ENCODE peak calls at places on chromosome 18, in eight cellular contexts. L is left ventricle myocardium inferior, O is GM23248, W is foreskin keratinocyte, U is pancreas, K is H1, N is H9, Y is mesenchymal stem cell. V is an unnamed sample.

GRCh38 chr18:59917422-59917821 is 17.6 kb downstream of the PMAIP1 start:
- DNase-seq in L (no peak), U (no peak), Y (peak), K (peak), W (no peak), O (peak), N (no peak), V (no peak)

GRCh38 chr18:29147944-29148343 is 971.0 kb upstream of the CDH2 start:
- DNase-seq in L (no peak), N (peak), O (peak), K (no peak), W (peak), U (no peak), Y (peak), V (no peak)

GRCh38 chr18:59467497-59467896 is 108.4 kb upstream of the LMAN1 start:
- DNase-seq in N (no peak), U (no peak), Y (no peak), K (no peak), L (no peak), O (no peak), W (no peak), V (no peak)

GRCh38 chr18:80246656-80247402 is 485 bp downstream of the PARD6G start:
- DNase-seq in Y (peak), N (peak), O (peak), L (no peak), W (no peak), U (peak), K (peak), V (peak)

GRCh38 chr18:75244336-75244735 is 33.7 kb downstream of the TSHZ1 start:
- DNase-seq in O (no peak), N (peak), L (no peak), W (no peak), Y (no peak), K (peak), U (no peak), V (no peak)

GRCh38 chr18:33839452-33840225 is 261.6 kb downstream of the ASXL3 start:
- DNase-seq in U (peak), N (no peak), L (no peak), W (no peak), Y (peak), O (peak), K (no peak), V (no peak)

GRCh38 chr18:36405611-36406010 is 108.1 kb downstream of the FHOD3 start:
- DNase-seq in N (no peak), K (no peak), Y (no peak), W (no peak), U (no peak), O (no peak), L (no peak), V (no peak)

GRCh38 chr18:55124078-55124477 is 164.8 kb upstream of the CCDC68 start:
- DNase-seq in W (no peak), U (no peak), O (peak), Y (peak), K (no peak), L (no peak), N (no peak), V (no peak)

GRCh38 chr18:26133652-26134051 is at the start of gene PSMA8:
- DNase-seq in L (peak), Y (no peak), K (peak), N (peak), U (peak), W (no peak), O (no peak), V (no peak)

GRCh38 chr18:9101730-9102390 is 639 bp upstream of the NDUFV2 start:
- DNase-seq in U (no peak), N (no peak), L (no peak), Y (peak), W (no peak), O (peak), K (no peak), V (no peak)

GRCh38 chr18:36467614-36468013 is 170.1 kb downstream of the FHOD3 start:
- DNase-seq in L (no peak), K (no peak), Y (no peak), N (no peak), W (no peak), U (no peak), O (no peak), V (no peak)

GRCh38 chr18:74291771-74292540 is at the start of gene CYB5A:
- DNase-seq in W (peak), K (peak), N (peak), O (peak), Y (peak), U (peak), L (peak), V (peak)

GRCh38 chr18:59820663-59821062 is 79.1 kb upstream of the PMAIP1 start:
- DNase-seq in Y (no peak), O (peak), W (no peak), U (no peak), N (no peak), L (no peak), K (no peak), V (no peak)

GRCh38 chr18:24461996-24462395 is 1.6 kb downstream of the HRH4 start:
- DNase-seq in W (no peak), O (no peak), Y (no peak), N (no peak), K (no peak), U (no peak), L (no peak), V (no peak)

GRCh38 chr18:49892148-49892924 is 79.0 kb upstream of the ACAA2 start:
- DNase-seq in Y (peak), U (no peak), K (no peak), O (no peak), L (no peak), W (peak), N (no peak), V (no peak)

GRCh38 chr18:3688682-3689081 is 238.7 kb downstream of the TGIF1 start:
- DNase-seq in K (no peak), U (no peak), N (peak), L (no peak), O (peak), W (peak), Y (peak), V (no peak)

GRCh38 chr18:25168011-25168410 is 184.0 kb downstream of the ZNF521 start:
- DNase-seq in N (peak), W (no peak), K (no peak), O (no peak), U (no peak), L (no peak), Y (no peak), V (no peak)

GRCh38 chr18:2302628-2303516 is 268.4 kb downstream of the METTL4 start:
- DNase-seq in O (peak), L (no peak), N (no peak), W (peak), U (no peak), Y (no peak), K (no peak), V (no peak)

GRCh38 chr18:22169011-22169888 is at the start of gene GATA6:
- DNase-seq in O (peak), W (peak), K (peak), Y (peak), N (peak), L (peak), U (peak), V (no peak)

GRCh38 chr18:6543330-6543908 is 128.7 kb upstream of the L3MBTL4 start:
- DNase-seq in O (peak), L (no peak), U (no peak), N (no peak), Y (peak), K (no peak), W (no peak), V (no peak)

GRCh38 chr18:61471832-61472406 is 138.7 kb downstream of the CDH20 start:
- DNase-seq in W (no peak), K (no peak), L (no peak), Y (no peak), U (no peak), O (no peak), N (no peak), V (no peak)

GRCh38 chr18:79393181-79393598 is 2.5 kb upstream of the NFATC1 start:
- DNase-seq in U (no peak), N (no peak), L (no peak), K (no peak), Y (peak), O (peak), W (no peak), V (no peak)

GRCh38 chr18:13103366-13103765 is 112.2 kb downstream of the CEP192 start:
- DNase-seq in U (no peak), Y (no peak), K (no peak), O (peak), N (no peak), W (no peak), L (no peak), V (no peak)

GRCh38 chr18:37294951-37295350 is 270.6 kb downstream of the CELF4 start:
- DNase-seq in K (peak), W (no peak), N (peak), O (peak), U (no peak), Y (peak), L (no peak), V (no peak)

GRCh38 chr18:68150976-68151375 is 563.9 kb downstream of the TMX3 start:
- DNase-seq in K (no peak), L (no peak), Y (peak), U (no peak), W (no peak), O (no peak), N (no peak), V (no peak)

GRCh38 chr18:30358545-30358944 is 684.0 kb downstream of the DSC3 start:
- DNase-seq in L (no peak), N (no peak), Y (peak), U (no peak), K (no peak), W (peak), O (peak), V (no peak)

GRCh38 chr18:34773378-34773777 is 63.3 kb downstream of the DTNA start:
- DNase-seq in Y (peak), U (no peak), K (no peak), N (no peak), L (no peak), W (peak), O (peak), V (no peak)

GRCh38 chr18:60555629-60556028 is 183.1 kb upstream of the MC4R start:
- DNase-seq in O (peak), Y (no peak), W (no peak), K (no peak), L (no peak), N (no peak), U (no peak), V (no peak)

GRCh38 chr18:59921384-59921891 is 21.6 kb downstream of the PMAIP1 start:
- DNase-seq in L (no peak), N (no peak), O (no peak), K (no peak), Y (no peak), U (no peak), W (no peak), V (no peak)

GRCh38 chr18:24560511-24560981 is 100.1 kb downstream of the HRH4 start:
- DNase-seq in Y (no peak), U (no peak), L (no peak), W (peak), O (no peak), N (peak), K (no peak), V (no peak)

GRCh38 chr18:7609617-7610016 is 42.5 kb downstream of the PTPRM start:
- DNase-seq in O (peak), W (no peak), N (no peak), K (no peak), U (no peak), L (no peak), Y (no peak), V (no peak)

GRCh38 chr18:12315911-12316310 is 7.9 kb downstream of the TUBB6 start:
- DNase-seq in W (no peak), N (no peak), K (no peak), Y (no peak), L (peak), O (peak), U (peak), V (no peak)

GRCh38 chr18:3213231-3214059 is 6.3 kb downstream of the MYOM1 start:
- DNase-seq in O (no peak), Y (peak), L (no peak), N (no peak), K (no peak), W (no peak), U (no peak), V (no peak)

GRCh38 chr18:7619676-7620075 is 52.6 kb downstream of the PTPRM start:
- DNase-seq in L (no peak), W (no peak), O (no peak), U (no peak), N (no peak), Y (no peak), K (no peak), V (no peak)

GRCh38 chr18:13541621-13542519 is 184.5 kb downstream of the FAM210A start:
- DNase-seq in U (no peak), N (no peak), Y (peak), L (no peak), K (no peak), W (no peak), O (no peak), V (no peak)

GRCh38 chr18:61888622-61889021 is 4.2 kb downstream of the RNF152 start:
- DNase-seq in Y (no peak), L (no peak), K (no peak), N (no peak), W (no peak), U (no peak), O (no peak), V (no peak)

GRCh38 chr18:22541232-22541631 is 123.5 kb upstream of the CTAGE1 start:
- DNase-seq in U (no peak), O (no peak), Y (no peak), N (no peak), K (no peak), L (no peak), W (no peak), V (no peak)

DNA sequence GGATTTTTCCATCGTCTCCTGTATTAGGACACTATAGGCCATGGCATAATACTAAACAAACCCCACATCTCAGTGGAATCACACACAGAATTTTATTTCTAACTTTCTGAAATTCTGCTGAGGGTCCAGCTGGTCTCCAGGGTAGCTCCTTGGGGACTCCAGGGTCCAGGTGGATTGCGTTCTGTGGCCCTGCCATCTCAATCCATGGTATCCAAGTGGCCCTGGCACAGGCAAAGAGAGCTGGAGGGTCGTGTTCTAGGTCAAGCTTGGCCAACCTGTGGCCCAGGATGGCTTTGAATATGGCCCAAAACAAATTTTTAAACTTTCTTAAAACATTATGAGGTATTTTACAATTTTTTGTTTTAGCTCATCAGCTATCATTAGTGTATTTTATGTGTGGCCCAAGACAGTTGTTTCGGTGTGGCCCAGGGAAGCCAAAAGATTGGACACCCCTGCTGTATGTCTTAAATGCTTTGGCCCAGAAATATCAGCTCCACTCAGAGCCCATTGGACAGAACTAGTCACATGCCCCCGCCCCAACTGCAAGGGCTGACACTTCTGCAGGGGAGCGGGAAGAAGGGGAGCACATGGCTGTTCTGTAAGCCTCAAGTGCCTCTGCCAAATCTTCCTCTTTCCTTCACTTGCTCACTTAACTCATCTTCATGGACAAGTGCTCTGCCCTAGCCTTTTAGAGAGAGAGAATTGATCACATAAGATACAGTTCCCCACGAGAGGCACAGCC is 134.8 kb downstream of the CTIF start:
- DNase-seq in K (no peak), Y (no peak), N (no peak), W (no peak), O (no peak), L (no peak), U (no peak), V (no peak)
- H3K27ac ChIP-seq in K (no peak), Y (no peak), N (no peak), W (no peak), O (peak), L (peak), U (no peak), V (no peak)

GRCh38 chr18:77114070-77114563 is 18.5 kb downstream of the MBP start:
- DNase-seq in L (no peak), W (no peak), Y (no peak), K (no peak), U (no peak), O (no peak), N (no peak), V (no peak)

GRCh38 chr18:77115461-77115907 is 17.1 kb downstream of the MBP start:
- DNase-seq in O (no peak), W (no peak), L (no peak), U (no peak), K (no peak), Y (no peak), N (no peak), V (no peak)

GRCh38 chr18:77118256-77119090 is 14.1 kb downstream of the MBP start:
- DNase-seq in O (no peak), N (no peak), K (no peak), L (no peak), Y (no peak), W (no peak), U (peak), V (no peak)

GRCh38 chr18:77114564-77115391 is 17.8 kb downstream of the MBP start:
- DNase-seq in W (peak), L (peak), O (peak), K (peak), Y (peak), U (peak), N (no peak), V (no peak)

GRCh38 chr18:77116201-77117080 is 16.1 kb downstream of the MBP start:
- DNase-seq in U (peak), W (no peak), O (no peak), K (no peak), Y (no peak), L (no peak), N (no peak), V (no peak)
- H3K27ac ChIP-seq in U (peak), W (no peak), O (no peak), K (no peak), Y (peak), L (no peak), N (no peak), V (no peak)

GRCh38 chr18:32371384-32371783 is 99.3 kb downstream of the GAREM1 start:
- DNase-seq in U (no peak), Y (no peak), N (no peak), L (no peak), K (no peak), W (no peak), O (no peak), V (no peak)

GRCh38 chr18:32372047-32372380 is 98.7 kb downstream of the GAREM1 start:
- DNase-seq in W (no peak), K (no peak), Y (no peak), O (no peak), U (no peak), L (no peak), N (no peak), V (no peak)

GRCh38 chr18:32372381-32373061 is 98.2 kb downstream of the GAREM1 start:
- DNase-seq in W (peak), N (no peak), O (no peak), L (no peak), U (peak), Y (no peak), K (no peak), V (no peak)

GRCh38 chr18:32373505-32373904 is 97.2 kb downstream of the GAREM1 start:
- DNase-seq in N (no peak), Y (no peak), L (no peak), O (no peak), K (no peak), U (no peak), W (no peak), V (no peak)

GRCh38 chr18:32373995-32374394 is 96.7 kb downstream of the GAREM1 start:
- DNase-seq in U (no peak), W (no peak), O (peak), N (no peak), Y (peak), L (no peak), K (no peak), V (no peak)
- H3K27ac ChIP-seq in U (peak), W (peak), O (no peak), N (no peak), Y (no peak), L (peak), K (no peak), V (no peak)

GRCh38 chr18:44682181-44682870 is 1.6 kb downstream of the SETBP1 start:
- DNase-seq in N (peak), W (no peak), K (peak), O (no peak), Y (no peak), L (peak), U (peak), V (no peak)

GRCh38 chr18:44681611-44682010 is 923 bp downstream of the SETBP1 start:
- DNase-seq in Y (peak), K (no peak), O (no peak), L (no peak), N (no peak), U (no peak), W (no peak), V (no peak)

GRCh38 chr18:44681039-44681595 is 429 bp downstream of the SETBP1 start:
- DNase-seq in W (no peak), U (no peak), Y (no peak), L (no peak), K (no peak), N (no peak), O (peak), V (no peak)

GRCh38 chr18:44683566-44683965 is 2.9 kb downstream of the SETBP1 start:
- DNase-seq in L (no peak), O (peak), N (no peak), Y (no peak), W (no peak), U (no peak), K (no peak), V (no peak)

GRCh38 chr18:44682871-44683221 is 2.2 kb downstream of the SETBP1 start:
- DNase-seq in L (no peak), Y (peak), K (peak), O (no peak), N (peak), W (no peak), U (peak), V (no peak)
- H3K27ac ChIP-seq in L (peak), Y (peak), K (no peak), O (no peak), N (no peak), W (peak), U (peak), V (no peak)

V was measured in caudate nucleus.